ENCODE peak calls at places on chromosomes 2 and 18, in five cellular contexts. One of them, this sample, is unnamed.

GRCh38 chr2:36566887-36567286 is 31.1 kb downstream of the FEZ2 start:
- DNase-seq in AG08396: no peak
- DNase-seq in Calu3: no peak
- DNase-seq in suprapubic skin: no peak
- DNase-seq in fibroblast of pulmonary artery: no peak
- DNase-seq in this sample: no peak

GRCh38 chr2:204849887-204850286 is 304.6 kb downstream of the PARD3B start:
- DNase-seq in AG08396: no peak
- DNase-seq in Calu3: peak; percentile 34
- DNase-seq in suprapubic skin: no peak
- DNase-seq in fibroblast of pulmonary artery: no peak
- DNase-seq in this sample: no peak

GRCh38 chr2:33216508-33217182 is 259.8 kb upstream of the RASGRP3 start:
- DNase-seq in AG08396: peak; percentile 30
- DNase-seq in Calu3: no peak
- DNase-seq in suprapubic skin: no peak
- DNase-seq in fibroblast of pulmonary artery: peak; percentile 47
- DNase-seq in this sample: no peak

GRCh38 chr18:24112464-24112863 is 26.4 kb upstream of the CABYR start:
- DNase-seq in AG08396: no peak
- DNase-seq in Calu3: no peak
- DNase-seq in suprapubic skin: no peak
- DNase-seq in fibroblast of pulmonary artery: no peak
- DNase-seq in this sample: no peak

GRCh38 chr2:16441431-16441830 is 224.2 kb downstream of the CYRIA start:
- DNase-seq in AG08396: no peak
- DNase-seq in Calu3: no peak
- DNase-seq in suprapubic skin: no peak
- DNase-seq in fibroblast of pulmonary artery: no peak
- DNase-seq in this sample: no peak

GRCh38 chr2:1594281-1595171 is 149.8 kb downstream of the PXDN start:
- DNase-seq in AG08396: no peak
- DNase-seq in Calu3: no peak
- DNase-seq in suprapubic skin: no peak
- DNase-seq in fibroblast of pulmonary artery: no peak
- DNase-seq in this sample: no peak

GRCh38 chr2:11752906-11753305 is 6.5 kb downstream of the LPIN1 start:
- DNase-seq in AG08396: no peak
- DNase-seq in Calu3: no peak
- DNase-seq in suprapubic skin: no peak
- DNase-seq in fibroblast of pulmonary artery: no peak
- DNase-seq in this sample: no peak

GRCh38 chr2:85598594-85599340 is 3.2 kb downstream of the RNF181 start:
- DNase-seq in AG08396: no peak
- DNase-seq in Calu3: no peak
- DNase-seq in suprapubic skin: no peak
- DNase-seq in fibroblast of pulmonary artery: no peak
- DNase-seq in this sample: no peak

GRCh38 chr18:21167641-21168372 is 56.2 kb upstream of the ROCK1 start:
- DNase-seq in AG08396: no peak
- DNase-seq in Calu3: peak; percentile 66
- DNase-seq in suprapubic skin: no peak
- DNase-seq in fibroblast of pulmonary artery: no peak
- DNase-seq in this sample: no peak

GRCh38 chr2:106038598-106039375 is 155.3 kb downstream of the UXS1 start:
- DNase-seq in AG08396: no peak
- DNase-seq in Calu3: no peak
- DNase-seq in suprapubic skin: no peak
- DNase-seq in fibroblast of pulmonary artery: no peak
- DNase-seq in this sample: no peak

This sample was measured in HS-5.